ENCODE peak calls at places on chromosomes 5 and 9, in eight cellular contexts. F is HCT116, N is endothelial cell of umbilical vein, Z is HepG2, P is GM12891, R is transverse colon, O is GM23338, W is spleen. D is an unnamed sample.

GRCh38 chr9:22008662-22009562 is at the start of gene CDKN2B:
- DNase-seq in W (peak; percentile 96), N (peak; percentile 95), Z (peak; percentile 85), F (peak; percentile 80), O (peak; percentile 96), P (peak; percentile 70), R (peak; percentile 97), D (peak; percentile 44)

GRCh38 chr5:180007582-180007981 is 64.0 kb downstream of the RNF130 start:
- DNase-seq in Z (no peak), O (peak; percentile 41), N (no peak), P (no peak), W (no peak), R (no peak), F (no peak), D (no peak)

GRCh38 chr5:68053202-68053601 is 162.4 kb upstream of the PIK3R1 start:
- DNase-seq in W (no peak), R (no peak), O (no peak), F (no peak), N (peak; percentile 31), P (no peak), Z (no peak), D (no peak)

GRCh38 chr5:80474929-80475328 is 13.0 kb upstream of the FAM151B start:
- DNase-seq in N (no peak), P (no peak), R (no peak), Z (peak; percentile 63), F (no peak), W (no peak), O (no peak), D (no peak)

GRCh38 chr9:87831159-87831558 is 51.5 kb upstream of the SPATA31E1 start:
- DNase-seq in N (no peak), R (no peak), P (no peak), F (no peak), Z (no peak), O (no peak), W (no peak), D (no peak)

GRCh38 chr9:134360897-134361296 is 34.6 kb downstream of the RXRA start:
- DNase-seq in N (peak; percentile 35), F (no peak), Z (no peak), P (no peak), R (no peak), O (no peak), W (no peak), D (no peak)

GRCh38 chr5:17316973-17317459 is 99.6 kb downstream of the BASP1 start:
- DNase-seq in P (no peak), R (no peak), Z (no peak), N (no peak), F (no peak), O (no peak), W (no peak), D (peak; percentile 78)

GRCh38 chr9:78121488-78121887 is 89.9 kb upstream of the GNAQ start:
- DNase-seq in N (peak; percentile 76), F (peak; percentile 35), O (peak; percentile 77), Z (peak; percentile 36), P (no peak), W (peak; percentile 82), R (peak; percentile 77), D (peak; percentile 80)

GRCh38 chr5:11483630-11484029 is 420.6 kb downstream of the CTNND2 start:
- DNase-seq in O (no peak), P (no peak), W (no peak), R (no peak), N (no peak), Z (no peak), F (no peak), D (no peak)

GRCh38 chr5:176675676-176676360 is 28.5 kb downstream of the TSPAN17 start:
- DNase-seq in P (no peak), O (peak; percentile 86), N (peak; percentile 7), W (no peak), F (peak; percentile 57), Z (peak; percentile 42), R (no peak), D (no peak)

GRCh38 chr5:14268236-14268701 is 125.1 kb downstream of the TRIO start:
- DNase-seq in N (peak; percentile 77), R (no peak), P (no peak), Z (peak; percentile 76), O (no peak), W (no peak), F (peak; percentile 90), D (no peak)

GRCh38 chr5:15243301-15244020 is 256.5 kb upstream of the FBXL7 start:
- DNase-seq in W (no peak), R (no peak), N (no peak), F (no peak), Z (no peak), P (no peak), O (no peak), D (no peak)

GRCh38 chr9:34986541-34987047 is 3.0 kb upstream of the DNAJB5 start:
- DNase-seq in N (peak; percentile 23), P (no peak), O (peak; percentile 69), R (no peak), F (no peak), Z (no peak), W (peak; percentile 80), D (peak; percentile 53)

GRCh38 chr9:71025728-71026127 is 95.7 kb downstream of the TRPM3 start:
- DNase-seq in P (no peak), R (no peak), W (no peak), Z (no peak), O (no peak), N (no peak), F (no peak), D (no peak)

GRCh38 chr5:35863159-35863558 is 6.5 kb downstream of the IL7R start:
- DNase-seq in W (no peak), R (no peak), F (no peak), N (no peak), O (no peak), Z (no peak), P (no peak), D (peak; percentile 65)

GRCh38 chr9:128024761-128025308 is 42.3 kb downstream of the NAIF1 start:
- DNase-seq in O (peak; percentile 25), N (no peak), Z (no peak), W (no peak), R (no peak), F (no peak), P (no peak), D (no peak)

GRCh38 chr5:71483355-71483754 is 27.9 kb downstream of the BDP1 start:
- DNase-seq in N (peak; percentile 79), Z (peak; percentile 69), R (no peak), F (peak; percentile 67), P (no peak), O (no peak), W (no peak), D (no peak)

GRCh38 chr5:139657363-139658321 is 9.5 kb downstream of the CXXC5 start:
- DNase-seq in Z (no peak), W (peak; percentile 81), F (no peak), O (no peak), R (no peak), P (no peak), N (no peak), D (no peak)

GRCh38 chr5:139659673-139660072 is 11.5 kb downstream of the CXXC5 start:
- DNase-seq in O (peak; percentile 63), W (no peak), P (no peak), R (no peak), F (no peak), Z (no peak), N (peak; percentile 32), D (no peak)

GRCh38 chr5:139658501-139658927 is 10.4 kb downstream of the CXXC5 start:
- DNase-seq in W (peak; percentile 84), P (no peak), N (peak; percentile 59), O (no peak), R (no peak), F (no peak), Z (no peak), D (no peak)

GRCh38 chr5:139660105-139660915 is 12.2 kb downstream of the CXXC5 start:
- DNase-seq in W (peak; percentile 86), Z (no peak), N (peak; percentile 50), O (no peak), R (peak; percentile 82), P (no peak), F (no peak), D (peak; percentile 45)

GRCh38 chr5:139658928-139659667 is 10.9 kb downstream of the CXXC5 start:
- DNase-seq in Z (no peak), N (peak; percentile 48), P (no peak), W (no peak), O (peak; percentile 57), F (no peak), R (no peak), D (no peak)
- TF ChIP-seq POLR2AphosphoS5 in Z (no peak), N (no peak), P (no peak), W (peak; percentile 68), O (no peak), F (no peak), R (peak; percentile 36), D (no peak)

DNA sequence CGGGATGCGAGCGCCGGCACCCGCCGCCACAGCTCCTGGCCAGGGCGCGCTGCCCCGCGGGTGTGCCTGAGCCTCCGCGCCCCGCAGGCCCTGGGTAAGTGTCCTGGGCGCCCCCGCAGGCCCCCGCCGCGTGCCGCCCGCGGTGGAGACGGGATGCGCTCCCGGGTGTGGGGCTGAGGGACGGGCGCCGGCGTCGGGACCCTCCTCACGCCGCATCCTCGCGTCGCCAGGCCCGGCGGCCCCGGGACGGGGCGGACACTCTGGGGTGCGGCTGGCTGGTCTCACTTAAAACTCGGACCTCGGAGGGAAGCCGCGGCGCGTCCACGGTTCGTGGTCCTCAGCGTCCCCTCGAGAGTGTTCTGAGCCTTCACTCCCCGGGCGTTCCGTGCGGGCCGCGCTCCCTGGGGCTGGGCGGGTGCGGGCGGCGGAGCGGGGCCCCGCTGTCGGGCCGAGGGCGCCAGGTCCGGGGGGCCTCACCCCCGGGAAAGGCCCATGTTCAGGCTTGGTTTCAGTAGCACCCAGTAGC is 275 bp downstream of the AHRR start:
- DNase-seq in P (no peak), F (no peak), O (peak; percentile 14), Z (no peak), N (no peak), W (no peak), R (no peak), D (no peak)
- TF ChIP-seq POLR2AphosphoS5 in P (peak; percentile 30), F (no peak), O (no peak), Z (no peak), N (no peak), W (no peak), R (no peak), D (no peak)

DNA sequence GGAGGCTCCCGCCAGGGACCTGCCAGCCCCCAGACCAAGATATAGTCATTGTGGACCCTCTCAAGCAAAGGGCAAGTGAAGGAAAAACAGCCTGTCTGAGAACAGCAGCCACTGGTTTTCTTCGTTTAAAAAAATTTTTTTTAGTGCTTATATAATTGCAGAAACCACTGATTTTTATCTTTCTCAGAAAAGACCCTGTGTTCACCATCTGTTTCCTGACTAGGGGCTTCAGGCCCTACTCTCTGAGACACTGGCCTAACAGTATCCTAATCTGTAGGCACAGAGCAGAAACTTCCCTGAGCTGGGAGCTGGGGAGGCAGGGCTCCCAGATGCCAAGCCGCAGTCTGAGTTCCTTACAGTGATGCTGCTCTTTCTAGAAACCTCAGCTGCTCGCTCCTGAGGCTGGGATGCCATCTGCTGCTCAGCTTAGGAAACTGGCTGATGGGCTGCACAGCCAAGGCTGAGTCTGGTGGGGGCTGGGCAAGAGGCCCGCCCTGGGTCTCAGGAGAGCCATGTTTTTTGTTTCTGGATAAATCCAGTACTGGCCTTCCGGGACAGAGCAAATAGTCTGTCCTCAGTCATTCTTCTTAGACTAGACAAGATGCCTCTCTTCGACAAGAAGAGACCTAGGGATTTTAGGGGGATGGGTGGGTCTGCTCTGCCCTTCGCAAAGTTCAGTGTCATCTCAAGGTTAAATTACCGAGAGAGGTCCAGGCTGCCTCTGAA is 31.0 kb upstream of the MATR3 start:
- DNase-seq in W (peak; percentile 87), O (peak; percentile 96), F (peak; percentile 83), N (peak; percentile 87), Z (peak; percentile 70), R (peak; percentile 83), P (peak; percentile 68), D (no peak)
- TF ChIP-seq POLR2AphosphoS5 in W (peak; percentile 59), O (no peak), F (no peak), N (no peak), Z (no peak), R (no peak), P (no peak), D (no peak)

GRCh38 chr9:31700252-31701045 is 684.0 kb upstream of the ACO1 start:
- DNase-seq in W (no peak), O (no peak), R (no peak), N (no peak), Z (no peak), P (no peak), F (no peak), D (no peak)
- TF ChIP-seq POLR2AphosphoS5 in W (no peak), O (no peak), R (no peak), N (no peak), Z (no peak), P (no peak), F (no peak), D (no peak)

D was measured in HL-60.